ENCODE peak calls at places on chromosomes 7 and 10, in four cellular contexts. One of them, this sample, is unnamed.

GRCh38 chr7:158274404-158274811 is 313.2 kb downstream of the PTPRN2 start:
- DNase-seq in esophagus squamous epithelium: no peak
- DNase-seq in uterus: no peak
- DNase-seq in GM12891: no peak
- DNase-seq in this sample: no peak

GRCh38 chr10:114998993-114999392 is 61.0 kb downstream of the TRUB1 start:
- DNase-seq in GM12891: no peak
- DNase-seq in uterus: no peak
- DNase-seq in esophagus squamous epithelium: no peak
- DNase-seq in this sample: no peak

GRCh38 chr10:101027281-101027680 is 3.6 kb downstream of the PDZD7 start:
- DNase-seq in esophagus squamous epithelium: no peak
- DNase-seq in uterus: no peak
- DNase-seq in GM12891: no peak
- DNase-seq in this sample: no peak

GRCh38 chr7:158237672-158238335 is 349.8 kb downstream of the PTPRN2 start:
- DNase-seq in GM12891: no peak
- DNase-seq in esophagus squamous epithelium: no peak
- DNase-seq in uterus: no peak
- DNase-seq in this sample: no peak

GRCh38 chr10:88318803-88319202 is 264.3 kb downstream of the RNLS start:
- DNase-seq in uterus: no peak
- DNase-seq in esophagus squamous epithelium: no peak
- DNase-seq in GM12891: no peak
- DNase-seq in this sample: no peak

GRCh38 chr10:22335204-22335956 is 9.9 kb upstream of the SPAG6 start:
- DNase-seq in uterus: peak
- DNase-seq in GM12891: no peak
- DNase-seq in esophagus squamous epithelium: no peak
- DNase-seq in this sample: no peak

GRCh38 chr7:1848911-1849311 is 178.8 kb downstream of the ELFN1 start:
- DNase-seq in esophagus squamous epithelium: no peak
- DNase-seq in uterus: no peak
- DNase-seq in GM12891: no peak
- DNase-seq in this sample: no peak

GRCh38 chr10:12822374-12823170 is 178.9 kb downstream of the CCDC3 start:
- DNase-seq in GM12891: no peak
- DNase-seq in uterus: no peak
- DNase-seq in esophagus squamous epithelium: no peak
- DNase-seq in this sample: no peak

GRCh38 chr10:51250278-51250914 is 176.1 kb downstream of the PRKG1 start:
- DNase-seq in uterus: no peak
- DNase-seq in esophagus squamous epithelium: no peak
- DNase-seq in GM12891: no peak
- DNase-seq in this sample: no peak

GRCh38 chr7:88455696-88456095 is 149.0 kb upstream of the STEAP4 start:
- DNase-seq in GM12891: no peak
- DNase-seq in esophagus squamous epithelium: no peak
- DNase-seq in uterus: no peak
- DNase-seq in this sample: no peak

GRCh38 chr10:97190452-97190851 is 4.7 kb upstream of the SLIT1 start:
- DNase-seq in GM12891: no peak
- DNase-seq in uterus: no peak
- DNase-seq in esophagus squamous epithelium: no peak
- DNase-seq in this sample: no peak

GRCh38 chr7:158450476-158451124 is 137.0 kb downstream of the PTPRN2 start:
- DNase-seq in uterus: no peak
- DNase-seq in GM12891: no peak
- DNase-seq in esophagus squamous epithelium: no peak
- DNase-seq in this sample: no peak

GRCh38 chr7:47536705-47537611 is 45.0 kb downstream of the TNS3 start:
- DNase-seq in GM12891: no peak
- DNase-seq in esophagus squamous epithelium: no peak
- DNase-seq in uterus: peak
- DNase-seq in this sample: peak

GRCh38 chr10:11527700-11528255 is 83.7 kb downstream of the USP6NL start:
- DNase-seq in GM12891: no peak
- DNase-seq in esophagus squamous epithelium: no peak
- DNase-seq in uterus: no peak
- DNase-seq in this sample: no peak

GRCh38 chr7:29935111-29935510 is 54.5 kb downstream of the SCRN1 start:
- DNase-seq in GM12891: no peak
- DNase-seq in esophagus squamous epithelium: no peak
- DNase-seq in uterus: no peak
- DNase-seq in this sample: no peak

GRCh38 chr10:114103286-114103685 is 59.6 kb downstream of the ADRB1 start:
- DNase-seq in GM12891: no peak
- DNase-seq in uterus: no peak
- DNase-seq in esophagus squamous epithelium: no peak
- DNase-seq in this sample: no peak

GRCh38 chr7:110358028-110358427 is 732.9 kb upstream of the LRRN3 start:
- DNase-seq in uterus: no peak
- DNase-seq in esophagus squamous epithelium: no peak
- DNase-seq in GM12891: no peak
- DNase-seq in this sample: no peak

GRCh38 chr7:98286093-98286525 is 4.6 kb downstream of the BRI3 start:
- DNase-seq in esophagus squamous epithelium: no peak
- DNase-seq in GM12891: no peak
- DNase-seq in uterus: peak
- DNase-seq in this sample: peak

GRCh38 chr10:111539246-111539645 is 462.4 kb downstream of the ADRA2A start:
- DNase-seq in esophagus squamous epithelium: no peak
- DNase-seq in GM12891: no peak
- DNase-seq in uterus: no peak
- DNase-seq in this sample: no peak

GRCh38 chr7:36002900-36003299 is 150.2 kb upstream of the EEPD1 start:
- DNase-seq in esophagus squamous epithelium: no peak
- DNase-seq in uterus: no peak
- DNase-seq in GM12891: no peak
- DNase-seq in this sample: no peak

GRCh38 chr10:29870522-29871044 is 188.8 kb downstream of the JCAD start:
- DNase-seq in uterus: no peak
- DNase-seq in esophagus squamous epithelium: no peak
- DNase-seq in GM12891: no peak
- DNase-seq in this sample: no peak

GRCh38 chr7:100191775-100192174 is 14.1 kb downstream of the STAG3 start:
- DNase-seq in esophagus squamous epithelium: no peak
- DNase-seq in GM12891: no peak
- DNase-seq in uterus: no peak
- DNase-seq in this sample: no peak

DNA sequence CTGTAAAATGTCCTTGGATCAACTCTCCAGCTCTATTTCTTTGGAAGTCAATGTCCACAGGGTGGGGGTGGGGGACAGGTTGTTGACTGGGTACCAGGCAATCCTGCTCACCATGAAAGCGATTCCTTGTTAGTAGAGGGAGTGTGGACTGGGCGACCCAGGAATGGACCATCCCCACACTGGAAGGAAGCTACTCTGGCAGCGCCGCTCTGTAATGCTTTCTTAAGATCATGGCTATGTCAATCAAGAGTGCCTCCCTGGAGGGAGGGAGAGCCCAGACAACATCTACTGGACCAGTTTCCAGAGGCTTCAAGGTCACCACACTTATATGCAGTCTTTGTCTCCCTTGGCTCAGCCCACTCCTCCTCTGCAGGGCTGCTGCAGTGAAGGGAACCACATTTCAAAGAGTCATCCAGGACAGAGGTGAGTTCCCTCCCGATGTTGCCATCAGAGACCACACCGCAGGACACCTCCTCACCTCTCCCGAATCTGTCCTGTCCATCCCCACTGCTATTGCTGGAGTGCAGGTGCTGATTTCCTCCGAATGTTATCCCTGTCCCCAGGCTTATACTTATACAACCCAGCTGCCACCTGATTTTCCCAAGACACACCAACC is 6.9 kb downstream of the GIMAP5 start:
- DNase-seq in uterus: no peak
- DNase-seq in GM12891: no peak
- DNase-seq in esophagus squamous epithelium: no peak
- DNase-seq in this sample: no peak
- TF ChIP-seq POLR2A in uterus: no peak
- TF ChIP-seq POLR2A in GM12891: no peak
- TF ChIP-seq POLR2A in esophagus squamous epithelium: no peak
- TF ChIP-seq POLR2A in this sample: no peak

GRCh38 chr10:3783313-3783689 is 1.7 kb downstream of the KLF6 start:
- DNase-seq in esophagus squamous epithelium: no peak
- DNase-seq in GM12891: no peak
- DNase-seq in uterus: peak
- DNase-seq in this sample: no peak
- TF ChIP-seq POLR2A in esophagus squamous epithelium: no peak
- TF ChIP-seq POLR2A in GM12891: peak
- TF ChIP-seq POLR2A in uterus: peak
- TF ChIP-seq POLR2A in this sample: no peak

DNA sequence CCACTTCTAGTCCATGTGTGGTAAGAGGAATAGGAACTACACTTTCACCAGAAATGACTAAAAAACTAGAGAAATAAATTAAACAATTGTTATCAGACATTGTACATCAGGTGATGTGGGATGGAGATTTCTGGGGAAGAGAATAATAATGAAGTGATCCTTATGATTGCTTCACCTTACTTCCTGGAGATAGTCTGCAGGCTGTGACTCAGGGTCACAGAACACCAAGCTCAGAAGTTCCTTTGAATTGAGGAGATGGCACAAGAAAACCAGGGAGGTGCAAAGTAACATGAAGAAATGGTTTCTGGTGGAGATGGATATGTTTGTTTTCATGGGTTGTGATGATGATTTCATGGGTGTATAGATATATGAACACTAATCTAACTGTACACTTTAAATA is 44.5 kb downstream of the ZWINT start:
- DNase-seq in GM12891: no peak
- DNase-seq in esophagus squamous epithelium: no peak
- DNase-seq in uterus: no peak
- DNase-seq in this sample: no peak
- TF ChIP-seq POLR2A in GM12891: no peak
- TF ChIP-seq POLR2A in esophagus squamous epithelium: no peak
- TF ChIP-seq POLR2A in uterus: no peak
- TF ChIP-seq POLR2A in this sample: no peak

DNA sequence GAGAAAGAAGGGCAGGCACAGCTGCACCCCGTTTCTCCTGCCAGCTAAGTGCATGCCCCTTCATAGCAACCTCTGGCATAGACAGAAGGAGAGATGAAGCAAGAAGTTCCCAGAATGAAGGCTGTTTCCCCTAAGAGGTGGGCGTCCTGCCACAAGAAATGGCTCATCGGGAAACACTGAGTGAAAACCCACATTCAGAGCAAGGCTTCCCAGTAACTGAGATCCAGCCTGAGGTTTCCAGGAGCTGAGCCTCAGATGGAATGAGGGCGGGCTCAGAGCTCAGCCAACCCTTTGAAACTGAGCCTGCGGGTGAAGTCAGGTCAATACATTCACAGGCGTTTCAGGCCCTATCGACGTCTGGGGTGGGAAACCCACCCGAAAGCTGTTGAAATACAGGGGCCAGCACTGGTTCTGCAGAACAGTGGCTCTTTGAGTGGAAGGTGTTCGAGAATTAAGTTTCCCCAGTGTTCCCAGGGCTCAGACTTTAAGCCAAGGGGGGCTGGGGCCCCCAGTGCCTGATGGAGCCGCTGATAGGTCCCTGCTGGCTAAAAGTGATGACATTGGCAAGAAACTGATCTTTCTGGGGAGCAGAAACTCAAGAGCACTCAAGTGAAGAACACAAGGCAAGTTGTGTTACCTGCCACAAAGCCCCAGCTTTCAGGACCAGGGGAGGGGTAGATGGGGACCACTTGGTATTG is 510.2 kb downstream of the RPS24 start:
- DNase-seq in uterus: peak
- DNase-seq in esophagus squamous epithelium: no peak
- DNase-seq in GM12891: no peak
- DNase-seq in this sample: peak
- TF ChIP-seq POLR2A in uterus: no peak
- TF ChIP-seq POLR2A in esophagus squamous epithelium: no peak
- TF ChIP-seq POLR2A in GM12891: no peak
- TF ChIP-seq POLR2A in this sample: no peak

GRCh38 chr7:5552123-5552522 is 128.5 kb upstream of the TNRC18 start:
- DNase-seq in GM12891: no peak
- DNase-seq in esophagus squamous epithelium: no peak
- DNase-seq in uterus: no peak
- DNase-seq in this sample: no peak

GRCh38 chr7:5554287-5554785 is 130.7 kb upstream of the TNRC18 start:
- DNase-seq in GM12891: no peak
- DNase-seq in uterus: no peak
- DNase-seq in esophagus squamous epithelium: no peak
- DNase-seq in this sample: no peak

GRCh38 chr7:5550831-5551230 is 127.2 kb upstream of the TNRC18 start:
- DNase-seq in uterus: no peak
- DNase-seq in esophagus squamous epithelium: no peak
- DNase-seq in GM12891: no peak
- DNase-seq in this sample: no peak

GRCh38 chr7:5550385-5550784 is 126.8 kb upstream of the TNRC18 start:
- DNase-seq in uterus: no peak
- DNase-seq in GM12891: no peak
- DNase-seq in esophagus squamous epithelium: no peak
- DNase-seq in this sample: no peak

DNA sequence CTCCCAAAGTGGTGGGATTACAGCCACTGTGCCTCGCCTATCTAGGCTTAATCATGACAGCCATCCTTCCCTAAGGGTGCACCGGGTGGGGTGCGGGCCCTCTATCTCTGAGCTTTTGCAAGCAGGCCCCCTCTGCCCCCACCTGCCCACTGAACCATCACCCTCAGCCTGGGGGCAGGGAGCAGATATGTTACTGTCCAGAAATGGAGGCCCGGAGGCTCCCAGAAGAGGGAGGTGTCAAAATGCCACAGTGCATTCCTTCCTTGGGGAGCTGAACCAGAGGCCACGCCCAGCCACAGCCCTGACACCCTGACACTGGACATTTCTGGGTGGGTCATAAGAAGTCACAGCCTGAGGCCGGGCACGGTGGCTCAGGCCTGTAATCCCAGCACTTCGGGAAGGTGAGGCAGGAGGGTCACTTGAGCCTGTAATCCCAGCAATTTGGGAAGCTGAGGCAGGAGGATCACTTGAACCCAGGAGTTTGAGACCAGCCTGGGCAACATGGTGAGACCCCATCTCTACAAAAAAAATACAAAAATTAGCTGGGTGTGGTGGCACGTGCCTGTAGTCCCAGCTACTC is 129.8 kb upstream of the TNRC18 start:
- DNase-seq in esophagus squamous epithelium: no peak
- DNase-seq in uterus: no peak
- DNase-seq in GM12891: no peak
- DNase-seq in this sample: peak
- TF ChIP-seq POLR2A in esophagus squamous epithelium: no peak
- TF ChIP-seq POLR2A in uterus: no peak
- TF ChIP-seq POLR2A in GM12891: no peak
- TF ChIP-seq POLR2A in this sample: no peak